ENCODE peak calls at places on chromosomes 5 and 9, in four cellular contexts. B, X, R and A are unnamed samples.

GRCh38 chr5:52893105-52893504 is 96.0 kb upstream of the ITGA2 start:
- DNase-seq in B (no peak), X (no peak), R (no peak), A (no peak)

GRCh38 chr9:8278048-8278447 is 478.5 kb upstream of the DMAC1 start:
- DNase-seq in B (no peak), X (no peak), R (no peak), A (no peak)

GRCh38 chr5:68449380-68449779 is 233.8 kb downstream of the PIK3R1 start:
- DNase-seq in B (no peak), X (no peak), R (no peak), A (no peak)

GRCh38 chr5:141876628-141877477 is 1.4 kb downstream of the PCDH1 start:
- DNase-seq in B (no peak), X (no peak), R (no peak), A (no peak)

GRCh38 chr9:111399772-111400563 is 69.9 kb upstream of the OR2K2 start:
- DNase-seq in B (peak), X (peak), R (no peak), A (peak)

GRCh38 chr5:56585973-56586740 is 229.2 kb upstream of the MAP3K1 start:
- DNase-seq in B (no peak), X (no peak), R (no peak), A (no peak)

GRCh38 chr5:179866241-179867078 is 7.8 kb upstream of the MRNIP start:
- DNase-seq in B (no peak), X (no peak), R (peak), A (no peak)

GRCh38 chr5:180049357-180049673 is 22.2 kb downstream of the RNF130 start:
- DNase-seq in B (no peak), X (no peak), R (no peak), A (no peak)

GRCh38 chr5:98755406-98755805 is 18.1 kb upstream of the RGMB start:
- DNase-seq in B (no peak), X (no peak), R (no peak), A (no peak)

GRCh38 chr5:16593013-16593412 is 23.8 kb downstream of the RETREG1 start:
- DNase-seq in B (no peak), X (no peak), R (no peak), A (no peak)

GRCh38 chr5:58666141-58666540 is 83.3 kb downstream of the RAB3C start:
- DNase-seq in B (no peak), X (no peak), R (no peak), A (no peak)

GRCh38 chr9:132994410-132995120 is 16.1 kb downstream of the GFI1B start:
- DNase-seq in B (peak), X (no peak), R (no peak), A (no peak)

GRCh38 chr5:168992687-168993086 is 308.3 kb downstream of the SLIT3 start:
- DNase-seq in B (no peak), X (peak), R (no peak), A (peak)

GRCh38 chr9:114662081-114662989 is 4.7 kb upstream of the TEX53 start:
- DNase-seq in B (peak), X (peak), R (no peak), A (peak)

GRCh38 chr9:77927265-77927664 is 104.3 kb downstream of the GNAQ start:
- DNase-seq in B (no peak), X (no peak), R (no peak), A (no peak)

GRCh38 chr5:174828786-174829510 is 104.6 kb downstream of the MSX2 start:
- DNase-seq in B (no peak), X (no peak), R (no peak), A (no peak)

GRCh38 chr9:97852001-97852398 is 1.0 kb upstream of the FOXE1 start:
- DNase-seq in B (no peak), X (no peak), R (no peak), A (no peak)

GRCh38 chr5:173412566-173412965 is 84.4 kb upstream of the STC2 start:
- DNase-seq in B (no peak), X (no peak), R (no peak), A (no peak)

GRCh38 chr5:122694884-122695283 is 80.0 kb upstream of the SNX2 start:
- DNase-seq in B (no peak), X (no peak), R (no peak), A (no peak)

GRCh38 chr5:78720234-78720985 is 71.8 kb upstream of the LHFPL2 start:
- DNase-seq in B (no peak), X (no peak), R (no peak), A (no peak)

GRCh38 chr5:168790691-168791230 is 211.6 kb upstream of the PANK3 start:
- DNase-seq in B (no peak), X (no peak), R (no peak), A (no peak)

GRCh38 chr9:14705079-14705478 is 11.8 kb upstream of the ZDHHC21 start:
- DNase-seq in B (no peak), X (no peak), R (no peak), A (no peak)

GRCh38 chr5:107516452-107517184 is 154.1 kb downstream of the EFNA5 start:
- DNase-seq in B (no peak), X (no peak), R (no peak), A (no peak)

GRCh38 chr5:8340739-8341344 is 471.9 kb downstream of the MTRR start:
- DNase-seq in B (no peak), X (peak), R (no peak), A (no peak)

GRCh38 chr9:93064392-93065124 is 6.1 kb downstream of the SUSD3 start:
- DNase-seq in B (peak), X (no peak), R (peak), A (no peak)

GRCh38 chr5:90612930-90613329 is 54.3 kb downstream of the ADGRV1 start:
- DNase-seq in B (no peak), X (no peak), R (peak), A (no peak)

GRCh38 chr5:68698025-68698940 is 395.5 kb upstream of the SLC30A5 start:
- DNase-seq in B (peak), X (no peak), R (no peak), A (no peak)

GRCh38 chr9:96500696-96501660 is 51.0 kb downstream of the HABP4 start:
- DNase-seq in B (no peak), X (no peak), R (no peak), A (no peak)

GRCh38 chr5:147949711-147950573 is 43.6 kb upstream of the C5orf46 start:
- DNase-seq in B (peak), X (peak), R (no peak), A (peak)

DNA sequence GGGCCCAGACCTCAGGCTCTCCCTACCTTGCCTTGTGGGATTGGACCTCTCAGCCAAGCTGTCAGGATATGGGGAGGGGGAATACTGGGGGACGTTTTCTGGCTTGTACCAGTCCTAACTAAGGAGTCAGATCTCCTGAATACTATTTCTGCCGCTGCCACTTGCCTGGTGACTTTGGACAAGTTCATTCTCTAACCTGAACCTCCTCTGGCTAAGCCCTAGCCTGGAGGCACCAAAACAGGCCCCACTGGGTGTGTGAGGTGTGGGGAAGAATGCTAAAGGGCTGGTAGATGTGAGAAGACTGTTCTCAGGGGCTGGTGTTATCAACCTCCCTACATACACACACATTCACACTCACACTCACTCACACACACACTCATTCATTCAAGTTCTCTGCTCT is 1.1 kb downstream of the SLC6A7 start:
- DNase-seq in B (no peak), X (no peak), R (no peak), A (no peak)
- TF ChIP-seq TARDBP in B (no peak), X (no peak), R (no peak), A (no peak)

GRCh38 chr5:36630201-36630968 is 24.0 kb downstream of the SLC1A3 start:
- DNase-seq in B (no peak), X (no peak), R (no peak), A (no peak)
- TF ChIP-seq FOXM1 in B (no peak), X (no peak), R (no peak), A (no peak)

DNA sequence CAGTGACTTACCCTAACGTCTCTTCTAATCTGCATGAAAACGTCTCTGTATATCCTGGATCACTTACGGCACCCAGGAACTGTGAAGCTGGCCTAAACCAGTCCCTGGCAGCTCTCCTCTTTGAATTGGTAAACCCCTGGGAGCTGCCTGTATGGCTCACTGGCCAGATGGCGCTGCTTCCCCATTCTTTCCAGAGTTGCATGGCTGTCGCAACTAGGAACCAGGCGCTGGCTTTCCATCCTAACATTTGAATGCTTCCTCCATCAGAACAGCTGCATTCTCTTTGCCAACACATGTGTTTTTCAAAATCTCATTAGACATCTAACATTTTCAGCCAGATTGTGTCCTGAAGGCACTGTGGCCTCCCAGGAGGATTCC is 8.0 kb upstream of the PCA3 start:
- DNase-seq in B (no peak), X (peak), R (no peak), A (peak)
- TF ChIP-seq SP1 in B (no peak), X (no peak), R (no peak), A (no peak)

GRCh38 chr5:143025376-143025775 is 255.2 kb downstream of the ARHGAP26 start:
- DNase-seq in B (no peak), X (no peak), R (no peak), A (no peak)
- TF ChIP-seq TARDBP in B (no peak), X (no peak), R (no peak), A (no peak)

DNA sequence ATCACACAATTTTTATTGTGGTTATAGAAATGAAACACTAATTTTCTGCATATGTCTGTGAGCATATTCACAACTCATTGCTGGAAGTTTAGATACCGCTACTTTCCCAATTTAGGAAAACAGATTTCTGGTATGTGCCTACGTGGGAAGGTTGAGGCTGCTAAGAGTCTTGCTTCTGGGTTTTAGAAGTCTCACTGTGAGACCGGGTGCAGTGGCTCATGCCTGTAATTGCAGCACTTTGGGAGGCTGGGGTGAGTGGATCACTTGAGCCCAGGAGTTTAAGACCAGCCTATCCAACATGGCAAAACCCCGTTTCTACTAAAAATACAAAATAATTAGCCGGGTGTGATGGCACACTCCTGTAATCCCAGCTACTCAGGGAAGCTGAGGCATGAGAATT is 39.6 kb downstream of the UBAP1 start:
- DNase-seq in B (no peak), X (no peak), R (no peak), A (no peak)
- TF ChIP-seq FOXM1 in B (no peak), X (no peak), R (no peak), A (no peak)

GRCh38 chr5:139438707-139439012 is 665 bp downstream of the DNAJC18 start:
- DNase-seq in B (no peak), X (no peak), R (no peak), A (no peak)

GRCh38 chr5:139445325-139446170 is 6.2 kb upstream of the DNAJC18 start:
- DNase-seq in B (no peak), X (no peak), R (no peak), A (no peak)

GRCh38 chr5:139439013-139439903 is at the start of gene DNAJC18:
- DNase-seq in B (peak), X (peak), R (peak), A (peak)

GRCh38 chr5:139446956-139447779 is 7.8 kb upstream of the DNAJC18 start:
- DNase-seq in B (no peak), X (no peak), R (peak), A (no peak)

DNA sequence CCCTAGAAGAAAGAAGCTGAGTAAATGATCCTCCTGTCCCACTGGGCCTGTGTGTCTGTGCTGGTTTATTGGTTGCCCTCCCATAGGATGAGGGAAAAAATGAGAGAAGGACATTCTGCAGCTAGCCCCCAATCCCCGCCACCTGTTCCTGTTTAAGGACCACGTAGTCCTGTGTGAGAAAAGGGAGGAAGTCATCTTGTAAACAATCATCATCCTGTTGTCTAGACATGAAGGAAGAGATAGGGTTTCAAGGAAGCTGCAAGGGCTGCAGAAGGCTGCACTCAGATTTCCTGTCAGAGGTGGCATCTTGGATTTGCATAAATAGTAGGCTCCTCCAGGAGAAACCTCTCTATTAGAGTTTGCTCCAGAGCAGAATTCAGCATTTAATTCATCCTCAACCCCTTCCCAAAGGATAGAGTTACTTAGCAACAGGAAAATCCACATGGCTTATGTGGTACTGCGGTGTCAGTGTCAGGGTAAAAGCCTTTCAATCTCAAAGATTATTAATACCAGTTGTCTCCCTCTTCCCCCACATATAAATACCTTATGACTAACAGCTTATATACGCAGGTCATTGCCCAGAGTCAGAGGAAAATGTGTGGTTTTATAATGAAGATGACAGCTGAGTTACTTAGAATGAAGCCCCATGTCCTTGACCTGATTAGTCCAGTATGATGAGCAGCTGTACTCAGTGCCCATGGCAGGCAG is 4.6 kb upstream of the DNAJC18 start:
- DNase-seq in B (no peak), X (no peak), R (no peak), A (no peak)
- TF ChIP-seq SP1 in B (no peak), X (no peak), R (no peak), A (no peak)

GRCh38 chr5:1542755-1543154 is 19.0 kb upstream of the LPCAT1 start:
- DNase-seq in B (no peak), X (no peak), R (no peak), A (no peak)
- TF ChIP-seq TARDBP in B (no peak), X (no peak), R (no peak), A (no peak)

DNA sequence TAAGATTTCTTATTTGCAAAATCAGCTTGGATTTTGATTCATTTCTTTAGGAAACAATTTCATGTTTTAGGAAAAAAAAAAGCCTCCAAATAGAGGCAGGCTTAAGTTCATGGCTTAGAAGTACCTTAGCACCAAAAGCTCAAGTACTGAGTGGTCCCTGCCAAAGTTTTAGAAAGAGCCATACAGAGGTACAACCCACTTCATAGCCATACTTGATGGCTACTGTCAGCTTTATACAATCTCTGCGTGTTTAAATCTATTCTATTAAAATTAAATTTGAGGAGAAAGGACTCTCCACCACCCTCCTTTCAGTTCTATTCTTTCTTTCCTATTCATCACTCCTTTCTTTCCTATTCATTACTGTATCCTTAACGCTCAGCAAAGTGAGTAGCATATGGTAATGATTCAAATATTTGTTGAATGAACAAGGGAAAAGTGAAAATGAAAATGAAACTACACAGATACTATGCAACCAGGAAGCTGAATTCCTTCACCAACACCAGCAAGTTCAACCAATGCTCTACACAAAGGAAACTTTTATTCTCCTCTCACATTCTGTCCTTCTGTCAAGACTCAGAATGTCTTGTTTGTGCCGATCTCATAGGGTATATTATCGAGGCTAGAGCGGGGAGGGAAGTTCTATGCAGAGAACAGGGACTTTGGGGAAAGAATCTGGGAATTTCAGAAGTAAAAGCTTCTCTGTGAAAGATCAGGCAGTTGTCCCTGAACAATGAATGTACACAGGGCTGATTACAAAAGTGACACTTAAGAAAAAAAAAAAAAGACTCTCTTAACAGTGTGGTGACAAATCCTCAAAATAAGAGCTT is 138.6 kb upstream of the SPEF2 start:
- DNase-seq in B (no peak), X (peak), R (no peak), A (no peak)
- TF ChIP-seq FOXM1 in B (no peak), X (no peak), R (no peak), A (no peak)

DNA sequence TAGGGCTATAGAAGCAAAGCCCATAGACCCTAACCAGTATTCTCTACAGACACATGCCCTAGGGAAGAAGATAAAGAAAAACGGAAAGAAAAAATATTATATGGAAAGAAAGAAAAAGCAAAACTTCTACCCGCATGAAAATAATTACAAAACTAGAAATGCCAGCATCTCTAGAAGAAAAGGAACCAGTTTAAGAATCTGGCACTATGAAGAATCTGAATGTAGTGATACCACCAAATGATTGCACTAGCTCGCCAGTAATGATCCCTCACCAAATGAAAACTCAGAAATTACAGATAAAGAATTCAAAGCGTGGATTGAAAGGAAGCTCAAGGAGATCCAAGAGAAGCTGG is 341.9 kb upstream of the GRIA1 start:
- DNase-seq in B (no peak), X (no peak), R (no peak), A (no peak)
- TF ChIP-seq SP1 in B (no peak), X (no peak), R (no peak), A (no peak)

DNA sequence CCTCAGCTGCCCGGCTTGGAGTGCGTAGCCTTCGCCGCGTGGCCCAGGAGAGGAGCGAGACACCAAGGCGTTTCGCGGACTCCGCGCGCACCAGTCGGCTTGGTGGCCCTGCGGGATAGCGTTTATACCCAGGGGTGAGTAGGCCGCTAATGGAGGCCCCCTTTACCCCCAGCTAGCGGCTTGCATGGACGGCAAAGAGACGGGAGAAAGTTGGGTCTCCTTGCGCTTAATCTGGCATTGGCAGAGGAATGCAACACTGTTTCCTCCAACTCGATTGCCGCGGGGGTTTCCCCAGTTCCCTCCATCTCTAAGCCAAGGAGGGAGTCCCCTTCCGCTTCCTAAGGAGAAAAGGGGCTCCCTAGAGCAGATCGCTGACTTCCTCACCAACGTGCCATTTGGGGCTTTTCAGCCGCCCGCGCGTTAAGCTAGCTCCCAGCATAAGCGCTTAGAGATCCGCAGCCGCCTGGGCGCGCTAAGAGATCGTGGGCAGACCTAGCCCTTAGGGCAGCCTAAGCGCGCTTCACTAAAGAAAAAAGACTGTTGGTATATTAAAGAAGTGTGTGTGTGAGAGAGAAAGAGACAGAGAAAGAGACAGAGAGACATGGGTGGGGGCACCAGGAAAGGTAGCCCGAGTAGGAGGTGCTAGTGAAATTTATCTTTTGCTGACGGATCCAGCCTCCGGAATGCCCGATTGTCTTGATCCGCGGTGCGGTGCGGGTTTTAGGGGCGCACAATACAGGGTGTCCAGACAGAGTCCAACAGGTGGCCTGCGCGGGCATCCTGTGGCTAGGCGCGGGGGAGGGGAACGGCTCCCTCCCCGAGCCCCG is 597.9 kb upstream of the SGCD start:
- DNase-seq in B (no peak), X (no peak), R (no peak), A (no peak)
- TF ChIP-seq TARDBP in B (no peak), X (no peak), R (no peak), A (no peak)